ENCODE peak calls at places on chromosomes 4 and X, in five cellular contexts. L is GM10248, H is foreskin keratinocyte, E is epithelial cell of esophagus, A is PC-3. S is an unnamed sample.

GRCh38 chrX:75547783-75548182 is 24.9 kb upstream of the ZDHHC15 start:
- DNase-seq in H (no peak), E (peak; percentile 0), A (no peak), L (no peak), S (no peak)

GRCh38 chr4:21304061-21304541 is 603.8 kb downstream of the PACRGL start:
- DNase-seq in L (no peak), A (no peak), E (no peak), H (no peak), S (peak; percentile 38)

GRCh38 chrX:132737743-132738142 is 220.7 kb downstream of the HS6ST2 start:
- DNase-seq in H (peak; percentile 13), A (peak; percentile 74), L (no peak), E (peak; percentile 48), S (no peak)

GRCh38 chr4:74545488-74545887 is 100.6 kb downstream of the AREG start:
- DNase-seq in L (no peak), A (peak; percentile 27), H (no peak), E (peak; percentile 69), S (no peak)

GRCh38 chr4:151202851-151203455 is 74.0 kb upstream of the PRSS48 start:
- DNase-seq in L (no peak), H (no peak), E (no peak), A (no peak), S (no peak)

GRCh38 chrX:72569786-72570185 is 2.9 kb downstream of the HDAC8 start:
- DNase-seq in L (no peak), E (peak; percentile 77), A (peak; percentile 90), H (peak; percentile 18), S (no peak)

GRCh38 chr4:76233967-76234678 is 17.4 kb upstream of the FAM47E start:
- DNase-seq in E (no peak), L (no peak), A (no peak), H (no peak), S (no peak)

GRCh38 chr4:24693636-24694035 is 101.7 kb upstream of the SOD3 start:
- DNase-seq in E (no peak), A (no peak), H (no peak), L (no peak), S (no peak)

GRCh38 chrX:68693481-68694410 is 46.3 kb downstream of the STARD8 start:
- DNase-seq in A (peak; percentile 29), L (peak; percentile 34), H (no peak), E (peak; percentile 18), S (peak; percentile 37)

GRCh38 chrX:71167031-71167781 is 22.6 kb downstream of the NLGN3 start:
- DNase-seq in A (no peak), H (no peak), L (no peak), E (no peak), S (no peak)

GRCh38 chrX:12570859-12571501 is 220.2 kb upstream of the PRPS2 start:
- DNase-seq in L (no peak), H (no peak), A (no peak), E (no peak), S (no peak)

GRCh38 chr4:130233377-130234047 is 1137.6 kb downstream of the C4orf33 start:
- DNase-seq in E (no peak), A (peak; percentile 2), H (no peak), L (peak; percentile 3), S (no peak)

GRCh38 chr4:33722800-33723511 is 2521.4 kb downstream of the ARAP2 start:
- DNase-seq in E (no peak), L (no peak), A (peak; percentile 15), H (no peak), S (no peak)

GRCh38 chr4:155442267-155443105 is 65.7 kb upstream of the MAP9 start:
- DNase-seq in A (peak; percentile 90), E (peak; percentile 77), L (peak; percentile 46), H (peak; percentile 14), S (peak; percentile 57)

GRCh38 chrX:57156397-57157049 is 19.3 kb upstream of the SPIN2A start:
- DNase-seq in E (peak; percentile 52), H (no peak), L (no peak), A (peak; percentile 59), S (no peak)

GRCh38 chr4:135476272-135476671 is 1274.7 kb upstream of the PABPC4L start:
- DNase-seq in H (no peak), L (no peak), E (no peak), A (no peak), S (no peak)

GRCh38 chr4:2689825-2690700 is 66.1 kb downstream of the TNIP2 start:
- DNase-seq in E (no peak), H (no peak), L (no peak), A (no peak), S (no peak)

GRCh38 chr4:7823416-7823824 is 116.2 kb downstream of the AFAP1 start:
- DNase-seq in L (no peak), E (no peak), A (no peak), H (no peak), S (no peak)

GRCh38 chr4:112604590-112604989 is 32.1 kb downstream of the ZGRF1 start:
- DNase-seq in L (peak; percentile 55), A (peak; percentile 55), H (no peak), E (peak; percentile 68), S (no peak)

GRCh38 chrX:120315776-120316175 is 4.5 kb upstream of the TMEM255A start:
- DNase-seq in H (peak; percentile 19), A (peak; percentile 44), L (no peak), E (peak; percentile 39), S (no peak)

GRCh38 chrX:99857455-99857854 is 552.6 kb downstream of the PCDH19 start:
- DNase-seq in L (no peak), E (no peak), H (no peak), A (no peak), S (no peak)
- TF ChIP-seq CTCF in L (no peak), E (no peak), H (no peak), A (peak; percentile 24), S (peak; percentile 19)

DNA sequence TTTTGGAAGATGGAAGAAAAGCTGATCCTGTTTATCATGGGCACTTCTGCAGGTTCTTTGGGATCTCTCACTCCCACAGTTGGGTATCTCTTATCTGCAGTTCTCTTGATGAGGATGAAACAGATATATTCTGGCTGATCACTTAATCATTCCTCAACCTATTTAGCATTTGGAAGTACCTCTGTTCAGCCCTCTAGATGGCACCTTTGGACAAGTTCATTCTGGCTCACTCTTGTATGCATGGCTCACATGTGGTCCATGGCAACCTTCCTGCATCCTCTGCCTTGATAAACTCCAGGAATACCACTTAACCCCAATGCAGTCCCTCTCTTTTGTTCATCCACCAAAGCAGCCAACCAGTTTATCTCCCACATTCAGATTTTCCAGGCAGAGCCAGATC is 74.2 kb downstream of the SMARCA5 start:
- DNase-seq in E (peak; percentile 9), H (no peak), A (peak; percentile 51), L (no peak), S (no peak)
- TF ChIP-seq CTCF in E (no peak), H (peak; percentile 19), A (peak; percentile 55), L (peak; percentile 8), S (no peak)

GRCh38 chrX:41153453-41153852 is 68.2 kb downstream of the USP9X start:
- DNase-seq in E (peak; percentile 63), H (no peak), L (no peak), A (no peak), S (no peak)
- TF ChIP-seq CTCF in E (no peak), H (no peak), L (no peak), A (no peak), S (no peak)

GRCh38 chr4:3786196-3786869 is 20.1 kb downstream of the ADRA2C start:
- DNase-seq in E (no peak), L (no peak), H (no peak), A (peak; percentile 4), S (no peak)
- TF ChIP-seq CTCF in E (no peak), L (no peak), H (no peak), A (no peak), S (no peak)

DNA sequence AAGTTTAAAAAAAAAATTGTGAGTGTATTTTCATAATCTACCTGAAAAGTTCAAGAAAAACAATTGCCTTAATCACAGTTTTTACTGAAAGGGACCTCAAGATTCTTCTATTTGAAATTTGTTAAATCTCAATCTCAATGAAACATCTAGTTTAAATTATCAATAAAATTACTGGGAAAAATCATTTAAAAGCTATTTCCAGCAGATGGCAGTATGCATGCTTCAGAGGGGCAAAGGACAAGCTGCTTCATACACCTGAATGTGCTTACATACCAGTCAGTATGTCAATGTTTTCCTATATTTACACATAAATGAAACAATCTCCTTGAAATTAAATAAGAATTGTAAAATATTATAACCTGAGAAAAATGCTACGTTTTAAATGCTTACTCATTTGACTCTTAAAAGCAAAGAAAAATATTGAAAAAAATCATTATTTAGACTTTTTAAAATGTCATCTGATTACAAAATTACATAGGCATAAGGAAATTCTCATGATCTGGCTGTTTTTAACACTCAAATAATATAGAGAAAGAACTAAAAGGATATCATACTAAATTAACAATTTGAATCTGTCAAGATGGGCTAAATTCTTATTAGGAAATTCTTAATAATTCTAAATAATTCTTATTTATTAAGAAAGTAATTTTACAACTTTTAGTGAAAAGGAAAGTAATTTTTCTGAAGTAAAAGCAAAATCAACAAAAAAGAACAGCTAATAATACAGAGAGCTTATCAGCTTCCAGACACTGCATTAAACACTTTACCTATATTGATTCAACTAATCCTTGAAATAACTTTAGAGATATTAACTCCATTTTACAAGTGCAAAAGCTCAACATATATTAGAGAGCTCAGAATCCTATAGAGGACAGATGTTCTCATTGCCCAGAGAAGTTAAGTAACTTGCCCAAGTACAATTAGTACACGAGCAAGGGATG is 242.1 kb downstream of the ADAMTS3 start:
- DNase-seq in A (peak; percentile 83), E (peak; percentile 64), L (peak; percentile 4), H (no peak), S (no peak)
- TF ChIP-seq CTCF in A (peak; percentile 89), E (peak; percentile 68), L (peak; percentile 43), H (peak; percentile 86), S (peak; percentile 50)

DNA sequence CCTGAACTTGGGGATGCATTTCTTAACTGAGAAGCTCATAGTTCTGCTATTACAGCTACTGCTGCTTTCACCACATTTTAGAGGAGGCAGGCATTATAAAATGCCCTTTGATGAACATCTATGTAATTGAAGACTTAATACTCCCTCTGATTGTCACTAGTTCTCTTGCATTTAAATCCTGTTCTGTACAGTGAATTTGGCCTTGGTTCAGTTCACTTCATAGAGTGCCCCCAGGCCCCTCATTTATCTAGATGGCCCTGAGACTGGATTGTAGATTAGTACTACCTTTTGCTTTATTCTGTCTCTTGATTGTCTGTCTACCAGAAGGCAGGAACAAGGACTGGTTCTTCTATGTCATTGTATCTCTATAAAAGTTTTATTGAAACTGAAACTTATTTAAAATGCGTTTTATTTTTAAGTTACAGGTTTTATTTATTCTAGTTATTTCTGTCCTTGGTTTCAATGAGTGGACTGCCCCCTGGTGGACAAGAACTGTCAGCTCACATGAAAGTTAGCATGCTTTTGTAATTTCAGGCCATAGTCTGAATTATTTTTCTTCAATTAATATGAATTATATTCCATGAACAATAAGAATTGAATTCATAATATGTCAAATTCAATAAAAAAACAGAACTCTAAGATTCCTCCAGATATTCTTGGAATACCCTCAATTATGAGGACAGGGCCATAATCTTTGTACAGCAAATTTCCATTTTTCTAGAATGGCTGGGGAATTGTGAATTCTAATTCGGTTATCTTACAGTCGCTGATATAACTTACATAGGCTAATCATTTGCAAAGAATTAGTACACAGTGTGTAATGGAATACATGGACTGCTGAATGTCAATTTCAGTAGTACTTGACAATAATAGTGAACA is 47.2 kb upstream of the TMEM33 start:
- DNase-seq in E (peak; percentile 61), A (peak; percentile 62), L (no peak), H (no peak), S (no peak)
- TF ChIP-seq CTCF in E (peak; percentile 88), A (peak; percentile 85), L (peak; percentile 82), H (peak; percentile 89), S (peak; percentile 98)

GRCh38 chr4:121252224-121252806 is 88.2 kb upstream of the TNIP3 start:
- DNase-seq in E (peak; percentile 74), A (peak; percentile 75), L (peak; percentile 56), H (peak; percentile 19), S (peak; percentile 68)
- TF ChIP-seq CTCF in E (peak; percentile 95), A (peak; percentile 80), L (peak; percentile 79), H (peak; percentile 74), S (peak; percentile 81)

GRCh38 chrX:52363247-52363883 is 5.5 kb upstream of the XAGE2 start:
- DNase-seq in H (no peak), L (no peak), E (no peak), A (no peak), S (no peak)
- TF ChIP-seq CTCF in H (no peak), L (no peak), E (no peak), A (peak; percentile 22), S (no peak)